ENCODE peak calls at places on chromosomes 4 and X, in nine cellular contexts. One of them, this sample, is unnamed.

GRCh38 chr4:148787831-148788477 is 345.7 kb upstream of the NR3C2 start:
- DNase-seq in CD8-positive, alpha-beta T cell: no peak
- DNase-seq in foreskin fibroblast: no peak
- DNase-seq in left lung: no peak
- DNase-seq in cardiac muscle cell: no peak
- DNase-seq in GM10248: no peak
- DNase-seq in lower leg skin: no peak
- DNase-seq in esophagus squamous epithelium: no peak
- DNase-seq in B cell: no peak
- DNase-seq in this sample: no peak

GRCh38 chr4:179399054-179399782 is 1957.0 kb upstream of the AGA start:
- DNase-seq in CD8-positive, alpha-beta T cell: no peak
- DNase-seq in foreskin fibroblast: no peak
- DNase-seq in left lung: no peak
- DNase-seq in cardiac muscle cell: no peak
- DNase-seq in GM10248: no peak
- DNase-seq in lower leg skin: no peak
- DNase-seq in esophagus squamous epithelium: no peak
- DNase-seq in B cell: no peak
- DNase-seq in this sample: no peak

GRCh38 chr4:128690009-128690408 is 119.5 kb upstream of the JADE1 start:
- DNase-seq in CD8-positive, alpha-beta T cell: no peak
- DNase-seq in foreskin fibroblast: no peak
- DNase-seq in left lung: no peak
- DNase-seq in cardiac muscle cell: no peak
- DNase-seq in GM10248: no peak
- DNase-seq in lower leg skin: no peak
- DNase-seq in esophagus squamous epithelium: no peak
- DNase-seq in B cell: no peak
- DNase-seq in this sample: no peak

GRCh38 chrX:106341823-106342222 is 173.7 kb downstream of the PWWP3B start:
- DNase-seq in CD8-positive, alpha-beta T cell: no peak
- DNase-seq in foreskin fibroblast: peak; percentile 1
- DNase-seq in left lung: no peak
- DNase-seq in cardiac muscle cell: no peak
- DNase-seq in GM10248: no peak
- DNase-seq in lower leg skin: no peak
- DNase-seq in esophagus squamous epithelium: no peak
- DNase-seq in B cell: no peak
- DNase-seq in this sample: no peak

GRCh38 chr4:101291198-101291597 is 56.1 kb downstream of the PPP3CA start:
- DNase-seq in CD8-positive, alpha-beta T cell: no peak
- DNase-seq in foreskin fibroblast: no peak
- DNase-seq in left lung: no peak
- DNase-seq in cardiac muscle cell: peak; percentile 14
- DNase-seq in GM10248: no peak
- DNase-seq in lower leg skin: no peak
- DNase-seq in esophagus squamous epithelium: no peak
- DNase-seq in B cell: no peak
- DNase-seq in this sample: no peak

GRCh38 chr4:1752284-1753041 is 31.1 kb downstream of the TACC3 start:
- DNase-seq in CD8-positive, alpha-beta T cell: no peak
- DNase-seq in foreskin fibroblast: no peak
- DNase-seq in left lung: no peak
- DNase-seq in cardiac muscle cell: peak; percentile 44
- DNase-seq in GM10248: no peak
- DNase-seq in lower leg skin: no peak
- DNase-seq in esophagus squamous epithelium: no peak
- DNase-seq in B cell: no peak
- DNase-seq in this sample: no peak

GRCh38 chrX:109624641-109625311 is at the start of gene KCNE5:
- DNase-seq in CD8-positive, alpha-beta T cell: no peak
- DNase-seq in foreskin fibroblast: no peak
- DNase-seq in left lung: peak; percentile 35
- DNase-seq in cardiac muscle cell: peak; percentile 27
- DNase-seq in GM10248: no peak
- DNase-seq in lower leg skin: no peak
- DNase-seq in esophagus squamous epithelium: no peak
- DNase-seq in B cell: no peak
- DNase-seq in this sample: no peak

GRCh38 chr4:4323705-4324534 is 33.9 kb downstream of the ZBTB49 start:
- DNase-seq in CD8-positive, alpha-beta T cell: no peak
- DNase-seq in foreskin fibroblast: no peak
- DNase-seq in left lung: no peak
- DNase-seq in cardiac muscle cell: peak; percentile 86
- DNase-seq in GM10248: no peak
- DNase-seq in lower leg skin: peak; percentile 45
- DNase-seq in esophagus squamous epithelium: no peak
- DNase-seq in B cell: no peak
- DNase-seq in this sample: peak; percentile 13

GRCh38 chr4:1406416-1406945 is at the start of gene NKX1-1:
- DNase-seq in CD8-positive, alpha-beta T cell: no peak
- DNase-seq in foreskin fibroblast: peak; percentile 11
- DNase-seq in left lung: peak; percentile 15
- DNase-seq in cardiac muscle cell: no peak
- DNase-seq in GM10248: no peak
- DNase-seq in lower leg skin: peak; percentile 32
- DNase-seq in esophagus squamous epithelium: no peak
- DNase-seq in B cell: no peak
- DNase-seq in this sample: peak; percentile 72

GRCh38 chr4:110867981-110868380 is 245.1 kb upstream of the PITX2 start:
- DNase-seq in CD8-positive, alpha-beta T cell: no peak
- DNase-seq in foreskin fibroblast: no peak
- DNase-seq in left lung: no peak
- DNase-seq in cardiac muscle cell: no peak
- DNase-seq in GM10248: no peak
- DNase-seq in lower leg skin: no peak
- DNase-seq in esophagus squamous epithelium: no peak
- DNase-seq in B cell: no peak
- DNase-seq in this sample: no peak

GRCh38 chrX:3585719-3586118 is 127.7 kb downstream of the PRKX start:
- DNase-seq in CD8-positive, alpha-beta T cell: no peak
- DNase-seq in foreskin fibroblast: no peak
- DNase-seq in left lung: no peak
- DNase-seq in cardiac muscle cell: no peak
- DNase-seq in GM10248: no peak
- DNase-seq in lower leg skin: no peak
- DNase-seq in esophagus squamous epithelium: no peak
- DNase-seq in B cell: no peak
- DNase-seq in this sample: no peak
- TF ChIP-seq CTCF in CD8-positive, alpha-beta T cell: no peak
- TF ChIP-seq CTCF in foreskin fibroblast: no peak
- TF ChIP-seq CTCF in left lung: no peak
- TF ChIP-seq CTCF in cardiac muscle cell: no peak
- TF ChIP-seq CTCF in GM10248: no peak
- TF ChIP-seq CTCF in lower leg skin: no peak
- TF ChIP-seq CTCF in esophagus squamous epithelium: no peak
- TF ChIP-seq CTCF in B cell: no peak
- TF ChIP-seq CTCF in this sample: no peak

GRCh38 chr4:177436456-177436855 is 5.8 kb downstream of the AGA start:
- DNase-seq in CD8-positive, alpha-beta T cell: no peak
- DNase-seq in foreskin fibroblast: no peak
- DNase-seq in left lung: no peak
- DNase-seq in cardiac muscle cell: no peak
- DNase-seq in GM10248: no peak
- DNase-seq in lower leg skin: no peak
- DNase-seq in esophagus squamous epithelium: no peak
- DNase-seq in B cell: no peak
- DNase-seq in this sample: no peak

GRCh38 chr4:177444911-177445736 is 2.9 kb upstream of the AGA start:
- DNase-seq in CD8-positive, alpha-beta T cell: no peak
- DNase-seq in foreskin fibroblast: no peak
- DNase-seq in left lung: no peak
- DNase-seq in cardiac muscle cell: no peak
- DNase-seq in GM10248: no peak
- DNase-seq in lower leg skin: no peak
- DNase-seq in esophagus squamous epithelium: no peak
- DNase-seq in B cell: no peak
- DNase-seq in this sample: no peak

GRCh38 chr4:177442623-177443155 is 452 bp upstream of the AGA start:
- DNase-seq in CD8-positive, alpha-beta T cell: peak; percentile 11
- DNase-seq in foreskin fibroblast: peak; percentile 19
- DNase-seq in left lung: no peak
- DNase-seq in cardiac muscle cell: peak; percentile 24
- DNase-seq in GM10248: peak; percentile 24
- DNase-seq in lower leg skin: no peak
- DNase-seq in esophagus squamous epithelium: no peak
- DNase-seq in B cell: no peak
- DNase-seq in this sample: no peak

GRCh38 chr4:177441803-177442622 is at the start of gene AGA:
- DNase-seq in CD8-positive, alpha-beta T cell: peak; percentile 93
- DNase-seq in foreskin fibroblast: peak; percentile 98
- DNase-seq in left lung: peak; percentile 98
- DNase-seq in cardiac muscle cell: peak; percentile 96
- DNase-seq in GM10248: peak; percentile 96
- DNase-seq in lower leg skin: peak; percentile 99
- DNase-seq in esophagus squamous epithelium: peak; percentile 78
- DNase-seq in B cell: peak; percentile 97
- DNase-seq in this sample: peak; percentile 98

DNA sequence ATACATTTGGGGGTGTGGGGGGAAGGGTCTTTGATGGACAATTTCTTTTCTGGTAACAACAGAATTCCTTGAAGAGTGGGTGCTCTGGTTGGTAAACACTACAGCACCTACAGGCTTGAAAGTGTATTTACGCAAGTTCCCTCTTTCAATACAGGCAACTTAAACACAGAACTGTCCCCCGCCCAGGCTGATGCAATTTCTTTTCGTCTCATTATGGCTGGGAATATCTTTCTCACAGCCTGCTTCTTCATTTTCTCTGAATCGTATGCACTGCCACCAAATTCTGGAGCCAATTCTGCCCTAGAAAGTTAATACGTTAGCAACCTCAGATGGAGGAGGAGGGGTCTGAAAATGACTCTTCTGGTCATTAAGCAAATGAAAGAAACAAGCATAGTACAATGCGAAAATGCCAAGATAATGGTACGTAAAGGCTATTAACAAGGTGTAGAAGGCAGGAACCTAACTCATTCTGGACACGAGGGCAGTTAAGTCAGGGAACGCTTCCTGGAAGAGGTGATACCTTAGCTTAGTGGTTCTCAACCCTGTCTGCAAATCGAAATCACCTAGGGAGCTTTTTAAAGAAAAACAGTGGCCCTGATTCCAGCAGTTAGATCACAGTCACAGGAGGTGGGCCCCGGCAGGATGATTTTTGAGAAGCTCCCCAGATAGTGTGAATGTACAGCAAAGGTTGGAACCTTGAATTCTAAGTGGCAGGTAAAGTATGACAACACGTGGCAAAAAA is 1.0 kb downstream of the AGA start:
- DNase-seq in CD8-positive, alpha-beta T cell: no peak
- DNase-seq in foreskin fibroblast: peak; percentile 58
- DNase-seq in left lung: no peak
- DNase-seq in cardiac muscle cell: peak; percentile 57
- DNase-seq in GM10248: peak; percentile 28
- DNase-seq in lower leg skin: no peak
- DNase-seq in esophagus squamous epithelium: no peak
- DNase-seq in B cell: no peak
- DNase-seq in this sample: no peak
- TF ChIP-seq CTCF in CD8-positive, alpha-beta T cell: peak; percentile 38
- TF ChIP-seq CTCF in foreskin fibroblast: no peak
- TF ChIP-seq CTCF in left lung: peak; percentile 25
- TF ChIP-seq CTCF in cardiac muscle cell: peak; percentile 14
- TF ChIP-seq CTCF in GM10248: no peak
- TF ChIP-seq CTCF in lower leg skin: no peak
- TF ChIP-seq CTCF in esophagus squamous epithelium: peak; percentile 61
- TF ChIP-seq CTCF in B cell: peak; percentile 48
- TF ChIP-seq CTCF in this sample: no peak

DNA sequence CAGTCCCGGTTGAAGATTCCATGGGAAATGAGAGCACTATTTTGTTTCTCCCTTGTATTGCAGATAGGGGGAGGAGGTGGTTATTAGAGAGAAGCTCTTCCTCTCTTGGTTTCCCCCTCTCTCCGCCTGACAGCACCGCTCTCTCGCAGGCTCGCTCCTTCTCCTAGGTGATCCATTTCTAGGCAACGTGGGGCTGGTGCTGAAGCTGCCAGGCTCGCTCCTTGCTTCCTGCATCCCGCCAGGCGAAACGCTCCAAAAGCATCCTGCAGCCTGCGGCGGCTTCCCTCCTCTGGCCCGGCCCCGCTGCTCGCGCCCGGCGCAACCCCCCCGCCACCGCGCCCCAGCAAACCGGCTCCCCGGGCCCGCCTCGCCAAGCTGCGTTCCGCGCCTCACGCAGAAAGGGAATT is at the start of gene GRID2:
- DNase-seq in CD8-positive, alpha-beta T cell: no peak
- DNase-seq in foreskin fibroblast: peak; percentile 44
- DNase-seq in left lung: no peak
- DNase-seq in cardiac muscle cell: peak; percentile 32
- DNase-seq in GM10248: no peak
- DNase-seq in lower leg skin: no peak
- DNase-seq in esophagus squamous epithelium: no peak
- DNase-seq in B cell: no peak
- DNase-seq in this sample: no peak
- TF ChIP-seq CTCF in CD8-positive, alpha-beta T cell: no peak
- TF ChIP-seq CTCF in foreskin fibroblast: no peak
- TF ChIP-seq CTCF in left lung: no peak
- TF ChIP-seq CTCF in cardiac muscle cell: no peak
- TF ChIP-seq CTCF in GM10248: no peak
- TF ChIP-seq CTCF in lower leg skin: no peak
- TF ChIP-seq CTCF in esophagus squamous epithelium: no peak
- TF ChIP-seq CTCF in B cell: no peak
- TF ChIP-seq CTCF in this sample: peak; percentile 9

DNA sequence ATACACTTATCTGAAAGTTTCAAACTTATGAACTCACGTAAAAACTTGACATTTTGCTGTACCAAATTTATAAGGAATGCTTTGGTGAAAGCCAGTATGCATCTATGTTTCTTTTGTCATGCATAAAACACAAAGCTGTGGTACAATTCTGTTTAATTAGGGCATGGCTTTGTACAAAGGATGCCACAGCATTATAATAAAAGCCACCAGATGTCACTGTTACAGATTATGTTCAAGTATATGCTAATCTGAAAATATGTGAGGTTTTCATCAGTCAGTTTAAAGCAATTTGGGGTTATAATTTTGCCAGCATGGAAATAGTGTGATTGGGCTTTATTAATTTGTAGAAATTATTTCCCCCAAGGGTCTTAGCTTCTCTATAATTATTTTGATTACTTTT is 69.0 kb downstream of the ATOH1 start:
- DNase-seq in CD8-positive, alpha-beta T cell: no peak
- DNase-seq in foreskin fibroblast: peak; percentile 0
- DNase-seq in left lung: no peak
- DNase-seq in cardiac muscle cell: peak; percentile 1
- DNase-seq in GM10248: no peak
- DNase-seq in lower leg skin: no peak
- DNase-seq in esophagus squamous epithelium: no peak
- DNase-seq in B cell: no peak
- DNase-seq in this sample: no peak
- TF ChIP-seq CTCF in CD8-positive, alpha-beta T cell: no peak
- TF ChIP-seq CTCF in foreskin fibroblast: no peak
- TF ChIP-seq CTCF in left lung: no peak
- TF ChIP-seq CTCF in cardiac muscle cell: no peak
- TF ChIP-seq CTCF in GM10248: peak; percentile 32
- TF ChIP-seq CTCF in lower leg skin: no peak
- TF ChIP-seq CTCF in esophagus squamous epithelium: peak; percentile 38
- TF ChIP-seq CTCF in B cell: no peak
- TF ChIP-seq CTCF in this sample: peak; percentile 76

This sample was measured in chondrocyte.